ENCODE peak calls at places on chromosomes 1 and 21, in six cellular contexts. One of them, this sample, is unnamed.

GRCh38 chr1:183877321-183877720 is 72.4 kb downstream of the RGL1 start:
- DNase-seq in PC-3: no peak
- DNase-seq in hepatocyte: peak; percentile 57
- DNase-seq in left ventricle myocardium inferior: peak; percentile 46
- DNase-seq in testis: peak; percentile 95
- DNase-seq in AG10803: peak; percentile 67
- DNase-seq in this sample: peak; percentile 65

GRCh38 chr1:87335175-87335992 is 6.7 kb downstream of the LMO4 start:
- DNase-seq in AG10803: peak; percentile 31
- DNase-seq in left ventricle myocardium inferior: peak; percentile 76
- DNase-seq in hepatocyte: peak; percentile 79
- DNase-seq in PC-3: peak; percentile 59
- DNase-seq in testis: peak; percentile 64
- DNase-seq in this sample: peak; percentile 74

GRCh38 chr1:201535046-201535777 is 3.7 kb upstream of the NAV1 start:
- DNase-seq in AG10803: peak; percentile 61
- DNase-seq in PC-3: peak; percentile 37
- DNase-seq in hepatocyte: peak; percentile 70
- DNase-seq in testis: no peak
- DNase-seq in left ventricle myocardium inferior: no peak
- DNase-seq in this sample: no peak

GRCh38 chr1:154320882-154321608 is at the start of gene AQP10:
- DNase-seq in hepatocyte: peak; percentile 84
- DNase-seq in testis: peak; percentile 70
- DNase-seq in left ventricle myocardium inferior: no peak
- DNase-seq in PC-3: no peak
- DNase-seq in AG10803: no peak
- DNase-seq in this sample: no peak

GRCh38 chr1:66788231-66788939 is 12.7 kb downstream of the INSL5 start:
- DNase-seq in AG10803: no peak
- DNase-seq in hepatocyte: no peak
- DNase-seq in testis: no peak
- DNase-seq in left ventricle myocardium inferior: no peak
- DNase-seq in PC-3: peak; percentile 75
- DNase-seq in this sample: no peak

GRCh38 chr1:70819785-70820184 is 227.8 kb downstream of the PTGER3 start:
- DNase-seq in AG10803: no peak
- DNase-seq in testis: no peak
- DNase-seq in hepatocyte: no peak
- DNase-seq in left ventricle myocardium inferior: no peak
- DNase-seq in PC-3: no peak
- DNase-seq in this sample: no peak

GRCh38 chr1:201396859-201397464 is 2.2 kb downstream of the LAD1 start:
- DNase-seq in PC-3: peak; percentile 100
- DNase-seq in testis: no peak
- DNase-seq in left ventricle myocardium inferior: no peak
- DNase-seq in hepatocyte: peak; percentile 86
- DNase-seq in AG10803: no peak
- DNase-seq in this sample: peak; percentile 17

GRCh38 chr1:165857046-165857801 is 29.8 kb downstream of the UCK2 start:
- DNase-seq in PC-3: no peak
- DNase-seq in left ventricle myocardium inferior: no peak
- DNase-seq in AG10803: peak; percentile 58
- DNase-seq in testis: no peak
- DNase-seq in hepatocyte: peak; percentile 14
- DNase-seq in this sample: no peak

GRCh38 chr21:35034203-35034926 is 14.7 kb downstream of the RUNX1 start:
- DNase-seq in AG10803: no peak
- DNase-seq in PC-3: no peak
- DNase-seq in left ventricle myocardium inferior: no peak
- DNase-seq in testis: no peak
- DNase-seq in hepatocyte: no peak
- DNase-seq in this sample: no peak

GRCh38 chr1:73914994-73915393 is 283.0 kb downstream of the LRRIQ3 start:
- DNase-seq in hepatocyte: no peak
- DNase-seq in AG10803: no peak
- DNase-seq in testis: no peak
- DNase-seq in PC-3: no peak
- DNase-seq in left ventricle myocardium inferior: no peak
- DNase-seq in this sample: no peak

GRCh38 chr21:33948096-33948950 is 32.7 kb upstream of the ATP5PO start:
- DNase-seq in left ventricle myocardium inferior: peak; percentile 31
- DNase-seq in PC-3: peak; percentile 78
- DNase-seq in testis: no peak
- DNase-seq in AG10803: peak; percentile 39
- DNase-seq in hepatocyte: peak; percentile 84
- DNase-seq in this sample: peak; percentile 70

GRCh38 chr1:209422281-209422680 is 161.2 kb upstream of the CAMK1G start:
- DNase-seq in AG10803: peak; percentile 28
- DNase-seq in hepatocyte: no peak
- DNase-seq in left ventricle myocardium inferior: no peak
- DNase-seq in testis: no peak
- DNase-seq in PC-3: no peak
- DNase-seq in this sample: no peak
- H3K4me3 ChIP-seq in AG10803: no peak overlapping the region
- H3K4me3 ChIP-seq in hepatocyte: no peak overlapping the region
- H3K4me3 ChIP-seq in left ventricle myocardium inferior: no peak overlapping the region
- H3K4me3 ChIP-seq in testis: no peak overlapping the region
- H3K4me3 ChIP-seq in PC-3: no peak overlapping the region
- H3K4me3 ChIP-seq in this sample: no peak overlapping the region

DNA sequence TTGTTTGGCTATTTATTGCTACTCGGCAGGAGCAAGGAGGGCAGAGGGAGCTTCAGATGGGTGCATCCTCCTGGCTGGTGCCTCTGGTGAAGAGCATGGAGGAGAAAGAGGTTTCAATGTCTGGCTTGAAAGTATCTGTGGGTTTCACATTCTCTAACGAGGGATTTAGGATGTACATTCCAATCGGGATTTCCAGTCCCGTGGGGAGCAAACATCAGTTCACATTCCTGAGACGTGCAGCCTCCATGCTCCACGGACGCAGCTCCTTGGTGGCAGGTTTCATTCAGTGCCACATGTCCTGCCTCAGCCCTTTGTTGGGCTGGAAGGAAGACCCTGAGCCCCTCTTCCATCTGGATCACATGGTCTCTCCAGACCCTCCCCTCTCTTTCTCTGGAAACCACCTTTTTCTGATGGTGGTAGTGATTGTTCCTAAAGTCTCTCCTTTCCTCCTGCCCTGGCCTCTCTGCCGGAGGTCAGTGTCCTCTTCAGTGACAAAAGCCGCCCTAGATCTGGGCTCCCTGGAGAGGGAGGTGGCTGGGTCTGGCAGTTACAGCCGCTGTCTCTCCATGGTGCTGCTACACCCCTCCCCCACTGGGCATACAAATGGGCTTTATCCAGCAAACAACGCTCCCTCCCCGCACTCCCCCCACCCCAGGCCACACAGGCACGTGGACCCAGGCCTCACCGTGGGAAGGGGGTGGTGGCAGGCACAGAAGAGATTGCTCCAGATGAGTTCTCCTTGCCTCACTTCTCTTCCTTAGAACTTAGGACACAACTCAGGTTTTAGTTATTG is 829 bp upstream of the CA14 start:
- DNase-seq in testis: no peak
- DNase-seq in left ventricle myocardium inferior: no peak
- DNase-seq in AG10803: peak; percentile 53
- DNase-seq in hepatocyte: peak; percentile 50
- DNase-seq in PC-3: no peak
- DNase-seq in this sample: no peak
- H3K4me3 ChIP-seq in testis: no peak overlapping the region
- H3K4me3 ChIP-seq in left ventricle myocardium inferior: peak overlapping the region; percentile 56
- H3K4me3 ChIP-seq in AG10803: peak overlapping the region; percentile 28
- H3K4me3 ChIP-seq in hepatocyte: no peak overlapping the region
- H3K4me3 ChIP-seq in PC-3: peak overlapping the region; percentile 66
- H3K4me3 ChIP-seq in this sample: no peak overlapping the region

DNA sequence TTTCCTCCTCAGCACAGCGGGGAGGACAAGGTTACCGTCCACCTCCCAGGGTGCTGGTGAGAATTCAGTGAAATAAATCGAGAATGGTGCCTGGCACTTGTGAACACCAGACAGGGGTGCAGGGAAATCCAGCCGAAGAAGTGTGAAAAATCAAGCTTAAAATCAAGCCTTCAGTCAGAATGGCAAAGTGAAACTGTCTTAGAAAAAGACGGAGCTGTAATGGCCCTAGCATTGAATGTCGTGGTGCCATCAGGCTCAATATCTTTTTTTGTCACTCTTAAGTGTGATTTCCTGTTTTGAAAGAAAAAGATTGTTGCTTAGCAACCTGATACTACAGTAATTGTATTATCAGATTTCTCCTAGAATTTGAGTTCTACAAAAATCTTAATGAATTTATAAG is 22.1 kb downstream of the EDARADD start:
- DNase-seq in left ventricle myocardium inferior: no peak
- DNase-seq in hepatocyte: no peak
- DNase-seq in PC-3: no peak
- DNase-seq in AG10803: no peak
- DNase-seq in testis: no peak
- DNase-seq in this sample: no peak
- H3K4me3 ChIP-seq in left ventricle myocardium inferior: no peak overlapping the region
- H3K4me3 ChIP-seq in hepatocyte: no peak overlapping the region
- H3K4me3 ChIP-seq in PC-3: no peak overlapping the region
- H3K4me3 ChIP-seq in AG10803: no peak overlapping the region
- H3K4me3 ChIP-seq in testis: no peak overlapping the region
- H3K4me3 ChIP-seq in this sample: no peak overlapping the region

GRCh38 chr1:40130892-40131291 is 30.3 kb upstream of the RLF start:
- DNase-seq in left ventricle myocardium inferior: no peak
- DNase-seq in hepatocyte: peak; percentile 20
- DNase-seq in AG10803: no peak
- DNase-seq in testis: no peak
- DNase-seq in PC-3: peak; percentile 78
- DNase-seq in this sample: no peak

GRCh38 chr1:40133839-40134238 is 27.3 kb upstream of the RLF start:
- DNase-seq in hepatocyte: no peak
- DNase-seq in AG10803: no peak
- DNase-seq in left ventricle myocardium inferior: no peak
- DNase-seq in PC-3: peak; percentile 31
- DNase-seq in testis: no peak
- DNase-seq in this sample: no peak

GRCh38 chr1:40133122-40133665 is 28.0 kb upstream of the RLF start:
- DNase-seq in PC-3: no peak
- DNase-seq in testis: peak; percentile 23
- DNase-seq in hepatocyte: no peak
- DNase-seq in AG10803: peak; percentile 20
- DNase-seq in left ventricle myocardium inferior: no peak
- DNase-seq in this sample: peak; percentile 28

DNA sequence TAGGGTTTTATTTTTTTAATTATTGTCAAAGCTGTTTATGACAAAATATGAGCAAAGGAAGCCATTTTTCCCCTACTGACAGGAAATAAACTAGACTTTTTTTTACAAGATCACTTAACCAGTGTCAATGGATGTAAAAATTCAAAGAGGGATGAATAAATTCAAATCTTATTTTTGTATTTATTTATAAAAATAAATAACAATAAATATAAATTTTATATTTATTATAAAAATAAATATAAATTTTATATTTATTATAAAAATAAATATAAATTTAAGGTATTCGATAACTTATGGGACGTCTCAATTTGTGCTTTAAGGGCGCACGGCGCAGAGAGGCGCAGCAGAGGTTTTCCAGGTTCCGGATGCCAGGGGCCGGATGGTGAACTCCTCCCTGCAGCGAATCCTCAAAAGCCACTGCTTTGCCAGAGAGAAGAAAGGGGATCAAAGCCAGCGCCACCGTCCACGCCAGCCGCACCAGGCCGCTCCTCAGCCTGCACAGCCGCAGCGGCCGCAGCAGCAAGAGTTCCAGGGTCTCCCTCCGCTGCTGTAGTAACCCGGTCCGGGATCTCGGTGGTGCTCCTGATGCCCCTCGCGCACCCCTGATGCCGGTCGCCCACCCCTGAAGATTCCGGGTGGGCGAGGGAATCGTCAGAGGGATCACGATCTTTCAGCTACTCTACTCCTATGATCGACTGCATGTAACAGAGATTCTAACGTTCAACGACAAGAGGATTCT is 28.6 kb upstream of the RLF start:
- DNase-seq in left ventricle myocardium inferior: no peak
- DNase-seq in AG10803: no peak
- DNase-seq in hepatocyte: no peak
- DNase-seq in testis: peak; percentile 38
- DNase-seq in PC-3: no peak
- DNase-seq in this sample: no peak
- H3K4me3 ChIP-seq in left ventricle myocardium inferior: peak overlapping the region; percentile 52
- H3K4me3 ChIP-seq in AG10803: peak overlapping the region; percentile 44
- H3K4me3 ChIP-seq in hepatocyte: no peak overlapping the region
- H3K4me3 ChIP-seq in testis: peak overlapping the region; percentile 46
- H3K4me3 ChIP-seq in PC-3: no peak overlapping the region
- H3K4me3 ChIP-seq in this sample: peak overlapping the region; percentile 25

GRCh38 chr1:214380418-214380817 is 99.5 kb downstream of the SMYD2 start:
- DNase-seq in testis: no peak
- DNase-seq in PC-3: peak; percentile 20
- DNase-seq in AG10803: no peak
- DNase-seq in left ventricle myocardium inferior: no peak
- DNase-seq in hepatocyte: peak; percentile 10
- DNase-seq in this sample: no peak

GRCh38 chr1:214377886-214378285 is 96.9 kb downstream of the SMYD2 start:
- DNase-seq in hepatocyte: no peak
- DNase-seq in AG10803: peak; percentile 93
- DNase-seq in left ventricle myocardium inferior: no peak
- DNase-seq in PC-3: no peak
- DNase-seq in testis: no peak
- DNase-seq in this sample: no peak

GRCh38 chr1:214379254-214379970 is 98.5 kb downstream of the SMYD2 start:
- DNase-seq in left ventricle myocardium inferior: no peak
- DNase-seq in hepatocyte: no peak
- DNase-seq in testis: no peak
- DNase-seq in AG10803: no peak
- DNase-seq in PC-3: no peak
- DNase-seq in this sample: no peak

GRCh38 chr1:214378492-214378891 is 97.5 kb downstream of the SMYD2 start:
- DNase-seq in PC-3: no peak
- DNase-seq in AG10803: no peak
- DNase-seq in left ventricle myocardium inferior: no peak
- DNase-seq in hepatocyte: no peak
- DNase-seq in testis: no peak
- DNase-seq in this sample: no peak

GRCh38 chr1:214377485-214377884 is 96.5 kb downstream of the SMYD2 start:
- DNase-seq in hepatocyte: no peak
- DNase-seq in AG10803: no peak
- DNase-seq in left ventricle myocardium inferior: no peak
- DNase-seq in testis: no peak
- DNase-seq in PC-3: no peak
- DNase-seq in this sample: no peak
- H3K4me3 ChIP-seq in hepatocyte: no peak overlapping the region
- H3K4me3 ChIP-seq in AG10803: no peak overlapping the region
- H3K4me3 ChIP-seq in left ventricle myocardium inferior: no peak overlapping the region
- H3K4me3 ChIP-seq in testis: no peak overlapping the region
- H3K4me3 ChIP-seq in PC-3: no peak overlapping the region
- H3K4me3 ChIP-seq in this sample: no peak overlapping the region

DNA sequence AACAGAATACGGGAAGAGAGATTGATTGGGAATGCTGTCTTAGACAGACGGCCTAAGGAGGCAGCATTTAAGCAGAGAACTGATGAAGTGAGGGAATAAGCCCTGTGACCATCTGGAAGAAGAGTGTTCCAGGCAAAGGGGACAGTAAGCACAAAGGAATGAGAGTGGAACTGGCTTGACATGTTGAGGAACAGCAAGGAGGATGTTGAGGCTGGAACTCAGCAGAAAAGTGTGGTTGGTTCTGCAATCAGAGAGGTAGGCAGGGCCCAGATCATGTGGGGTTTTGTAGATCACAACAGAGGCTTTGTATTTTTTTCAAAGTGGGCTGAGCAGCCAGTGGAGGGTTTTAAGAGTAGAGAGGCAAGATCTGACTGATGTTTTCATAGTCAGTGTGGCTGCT is 157.4 kb downstream of the DNM3 start:
- DNase-seq in hepatocyte: no peak
- DNase-seq in PC-3: peak; percentile 40
- DNase-seq in AG10803: peak; percentile 74
- DNase-seq in testis: no peak
- DNase-seq in left ventricle myocardium inferior: no peak
- DNase-seq in this sample: no peak
- H3K4me3 ChIP-seq in hepatocyte: no peak overlapping the region
- H3K4me3 ChIP-seq in PC-3: no peak overlapping the region
- H3K4me3 ChIP-seq in AG10803: no peak overlapping the region
- H3K4me3 ChIP-seq in testis: no peak overlapping the region
- H3K4me3 ChIP-seq in left ventricle myocardium inferior: no peak overlapping the region
- H3K4me3 ChIP-seq in this sample: no peak overlapping the region